ENCODE peak calls at places on chromosomes 7 and 10, in seven cellular contexts. J, A, S, V, D, Z and C are unnamed samples.

GRCh38 chr7:142496545-142496991 is 238.7 kb upstream of the PRSS58 start:
- DNase-seq in J (no peak), A (no peak), S (peak), V (no peak), D (no peak), Z (peak), C (no peak)

GRCh38 chr10:88060762-88061161 is 197.3 kb downstream of the PTEN start:
- DNase-seq in J (no peak), A (no peak), S (no peak), V (no peak), D (no peak), Z (no peak), C (no peak)

GRCh38 chr7:155804431-155804831 is 7.8 kb downstream of the SHH start:
- DNase-seq in J (no peak), A (no peak), S (no peak), V (no peak), D (no peak), Z (no peak), C (no peak)

GRCh38 chr10:66783296-66783695 is 142.5 kb upstream of the LRRTM3 start:
- DNase-seq in J (no peak), A (no peak), S (no peak), V (no peak), D (peak), Z (peak), C (no peak)

GRCh38 chr10:38072552-38072951 is 21.6 kb upstream of the ZNF37A start:
- DNase-seq in J (no peak), A (no peak), S (no peak), V (no peak), D (no peak), Z (no peak), C (no peak)

GRCh38 chr7:91784469-91784868 is 96.0 kb downstream of the MTERF1 start:
- DNase-seq in J (no peak), A (peak), S (peak), V (peak), D (peak), Z (peak), C (no peak)

GRCh38 chr7:151662291-151662690 is 142.6 kb upstream of the RHEB start:
- DNase-seq in J (no peak), A (no peak), S (no peak), V (no peak), D (no peak), Z (no peak), C (no peak)

GRCh38 chr7:13111230-13111629 is 423.8 kb downstream of the ARL4A start:
- DNase-seq in J (no peak), A (no peak), S (no peak), V (no peak), D (peak), Z (peak), C (no peak)

GRCh38 chr10:3237055-3237454 is 64.5 kb upstream of the PITRM1 start:
- DNase-seq in J (no peak), A (no peak), S (no peak), V (no peak), D (no peak), Z (no peak), C (no peak)

GRCh38 chr10:33065111-33065510 is 107.1 kb upstream of the ITGB1 start:
- DNase-seq in J (no peak), A (no peak), S (no peak), V (no peak), D (no peak), Z (no peak), C (no peak)

GRCh38 chr10:33064706-33065105 is 106.7 kb upstream of the ITGB1 start:
- DNase-seq in J (no peak), A (no peak), S (peak), V (no peak), D (no peak), Z (peak), C (no peak)

GRCh38 chr10:33067917-33068316 is 109.9 kb upstream of the ITGB1 start:
- DNase-seq in J (no peak), A (no peak), S (peak), V (no peak), D (no peak), Z (no peak), C (no peak)

GRCh38 chr10:33067481-33067880 is 109.5 kb upstream of the ITGB1 start:
- DNase-seq in J (no peak), A (no peak), S (peak), V (no peak), D (no peak), Z (peak), C (no peak)

GRCh38 chr10:33066558-33067236 is 108.7 kb upstream of the ITGB1 start:
- DNase-seq in J (no peak), A (no peak), S (peak), V (peak), D (peak), Z (peak), C (no peak)
- TF ChIP-seq CTCF in J (no peak), A (no peak), S (peak), V (peak), D (peak), Z (peak), C (peak)

GRCh38 chr10:74736029-74736428 is 90.4 kb upstream of the KAT6B start:
- DNase-seq in J (no peak), A (no peak), S (no peak), V (no peak), D (no peak), Z (no peak), C (no peak)

GRCh38 chr10:74738543-74738942 is 87.9 kb upstream of the KAT6B start:
- DNase-seq in J (no peak), A (no peak), S (peak), V (no peak), D (no peak), Z (no peak), C (no peak)

GRCh38 chr10:74743401-74743800 is 83.0 kb upstream of the KAT6B start:
- DNase-seq in J (no peak), A (no peak), S (no peak), V (no peak), D (no peak), Z (no peak), C (no peak)

GRCh38 chr10:74738052-74738451 is 88.3 kb upstream of the KAT6B start:
- DNase-seq in J (no peak), A (no peak), S (peak), V (no peak), D (no peak), Z (peak), C (no peak)

DNA sequence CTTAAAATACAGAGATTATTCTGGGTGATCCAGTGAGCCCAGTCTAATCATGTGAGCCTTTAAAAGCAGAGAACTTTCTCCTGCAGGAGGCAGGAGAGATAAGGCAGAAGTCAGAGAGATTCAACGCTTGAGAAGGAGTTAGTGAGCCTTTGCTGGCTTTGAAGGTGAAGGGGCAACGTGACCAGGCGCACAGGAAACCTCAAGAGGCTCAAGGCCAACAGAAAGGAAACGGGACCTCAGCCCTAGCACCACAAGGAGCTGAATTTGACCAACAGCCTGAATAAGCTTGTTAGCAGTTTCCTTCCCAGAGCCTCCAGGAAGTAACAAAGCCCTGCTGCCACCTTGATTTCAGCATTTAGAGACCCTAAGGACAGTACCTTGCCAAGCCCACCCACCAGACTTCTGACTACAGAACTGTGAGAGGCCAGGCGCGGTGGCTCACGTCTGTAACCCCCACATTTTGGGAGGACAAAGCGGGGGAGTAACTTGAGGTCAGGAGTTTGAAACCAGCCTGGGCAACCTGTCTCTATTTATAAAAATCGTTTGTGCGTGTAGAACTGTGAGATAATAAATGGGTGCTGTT is 87.3 kb upstream of the KAT6B start:
- DNase-seq in J (no peak), A (no peak), S (peak), V (no peak), D (peak), Z (peak), C (no peak)
- H3K4me3 ChIP-seq in J (no peak), A (no peak), S (no peak), V (no peak), D (no peak), Z (no peak), C (no peak)

GRCh38 chr10:110221721-110222261 is 14.4 kb downstream of the MXI1 start:
- DNase-seq in J (peak), A (peak), S (peak), V (peak), D (peak), Z (peak), C (no peak)
- TF ChIP-seq CTCF in J (no peak), A (peak), S (peak), V (peak), D (peak), Z (peak), C (peak)

GRCh38 chr10:34809796-34810195 is 5.3 kb downstream of the PARD3 start:
- DNase-seq in J (no peak), A (no peak), S (no peak), V (no peak), D (no peak), Z (peak), C (no peak)

GRCh38 chr10:34808336-34808735 is 6.8 kb downstream of the PARD3 start:
- DNase-seq in J (no peak), A (no peak), S (no peak), V (no peak), D (no peak), Z (no peak), C (no peak)

GRCh38 chr10:34811968-34812514 is 3.1 kb downstream of the PARD3 start:
- DNase-seq in J (no peak), A (no peak), S (peak), V (no peak), D (no peak), Z (peak), C (no peak)

GRCh38 chr10:34811126-34811967 is 3.7 kb downstream of the PARD3 start:
- DNase-seq in J (no peak), A (no peak), S (no peak), V (no peak), D (no peak), Z (no peak), C (no peak)

GRCh38 chr10:34808789-34809745 is 6.0 kb downstream of the PARD3 start:
- DNase-seq in J (peak), A (no peak), S (peak), V (no peak), D (no peak), Z (peak), C (no peak)
- H3K4me3 ChIP-seq in J (peak), A (no peak), S (no peak), V (peak), D (peak), Z (peak), C (peak)

DNA sequence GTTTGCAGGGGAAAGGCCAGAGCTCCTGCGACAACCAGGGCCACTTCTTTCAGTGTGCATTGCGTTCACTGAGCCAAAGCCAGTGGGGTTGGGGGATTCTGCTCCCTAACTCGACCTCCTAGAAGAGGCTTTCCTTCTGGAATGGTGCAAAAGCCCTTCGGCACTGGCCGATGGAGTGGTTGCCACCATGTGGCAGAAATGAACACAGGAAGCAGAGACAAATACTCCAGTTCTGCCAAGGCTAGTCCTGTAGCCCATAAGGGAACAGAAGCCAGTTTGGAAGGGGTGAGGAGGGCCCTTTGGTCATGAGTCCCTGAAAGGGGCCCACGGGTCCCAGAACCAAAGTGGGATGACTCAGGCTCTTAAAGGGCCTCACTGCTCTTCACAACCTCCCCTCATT is 29.7 kb upstream of the ACSL5 start:
- DNase-seq in J (no peak), A (no peak), S (no peak), V (no peak), D (no peak), Z (no peak), C (no peak)
- TF ChIP-seq CTCF in J (no peak), A (no peak), S (no peak), V (peak), D (peak), Z (no peak), C (no peak)

DNA sequence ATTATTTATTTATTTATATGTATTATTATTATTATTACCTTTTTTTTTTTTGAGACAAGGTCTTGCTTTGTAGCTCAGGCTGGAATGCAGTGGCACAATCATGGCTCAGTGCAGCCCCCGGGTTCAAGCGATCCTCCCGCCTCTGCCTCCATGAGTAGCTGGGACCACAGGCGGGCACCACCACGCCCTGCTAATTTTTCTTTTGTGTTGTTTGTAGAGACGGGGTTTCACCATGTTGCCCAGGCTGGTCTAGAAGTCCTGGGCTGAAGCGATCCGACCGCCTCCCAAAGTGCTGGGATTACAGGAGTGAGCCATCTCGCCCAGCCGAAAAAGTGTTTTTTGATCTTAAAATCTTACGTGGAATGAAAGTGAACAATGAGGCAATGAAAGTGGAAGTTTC is 79.4 kb upstream of the C1GALT1 start:
- DNase-seq in J (no peak), A (no peak), S (peak), V (no peak), D (no peak), Z (no peak), C (no peak)
- H3K4me3 ChIP-seq in J (no peak), A (no peak), S (no peak), V (no peak), D (no peak), Z (no peak), C (no peak)